ENCODE peak calls at places on chromosomes 5 and 9, in eight cellular contexts. One of them, this sample, is unnamed.

GRCh38 chr5:53339962-53340540 is 140.4 kb upstream of the FST start:
- DNase-seq in adrenal gland: no peak
- DNase-seq in spleen: no peak
- DNase-seq in A549: no peak
- DNase-seq in body of pancreas: no peak
- DNase-seq in sigmoid colon: no peak
- DNase-seq in heart left ventricle: no peak
- DNase-seq in GM12878: no peak
- DNase-seq in this sample: no peak

GRCh38 chr9:136316896-136317676 is 10.3 kb upstream of the GPSM1 start:
- DNase-seq in GM12878: no peak
- DNase-seq in spleen: no peak
- DNase-seq in body of pancreas: no peak
- DNase-seq in heart left ventricle: no peak
- DNase-seq in sigmoid colon: no peak
- DNase-seq in A549: no peak
- DNase-seq in adrenal gland: peak; percentile 93
- DNase-seq in this sample: no peak

GRCh38 chr5:98927988-98928801 is 612 bp downstream of the CHD1 start:
- DNase-seq in sigmoid colon: peak; percentile 88
- DNase-seq in adrenal gland: peak; percentile 75
- DNase-seq in A549: peak; percentile 77
- DNase-seq in spleen: no peak
- DNase-seq in GM12878: no peak
- DNase-seq in body of pancreas: peak; percentile 78
- DNase-seq in heart left ventricle: peak; percentile 75
- DNase-seq in this sample: no peak

GRCh38 chr9:116687762-116688160 is 656 bp downstream of the TRIM32 start:
- DNase-seq in spleen: no peak
- DNase-seq in A549: peak; percentile 19
- DNase-seq in adrenal gland: no peak
- DNase-seq in sigmoid colon: no peak
- DNase-seq in body of pancreas: no peak
- DNase-seq in GM12878: no peak
- DNase-seq in heart left ventricle: no peak
- DNase-seq in this sample: no peak

GRCh38 chr5:174311531-174312269 is 266.2 kb downstream of the NSG2 start:
- DNase-seq in spleen: peak; percentile 86
- DNase-seq in adrenal gland: peak; percentile 82
- DNase-seq in GM12878: no peak
- DNase-seq in A549: peak; percentile 61
- DNase-seq in sigmoid colon: no peak
- DNase-seq in body of pancreas: peak; percentile 70
- DNase-seq in heart left ventricle: peak; percentile 60
- DNase-seq in this sample: no peak

GRCh38 chr5:16464664-16465543 is 696 bp downstream of the ZNF622 start:
- DNase-seq in spleen: peak; percentile 87
- DNase-seq in adrenal gland: no peak
- DNase-seq in body of pancreas: no peak
- DNase-seq in A549: no peak
- DNase-seq in sigmoid colon: no peak
- DNase-seq in heart left ventricle: no peak
- DNase-seq in GM12878: no peak
- DNase-seq in this sample: no peak

GRCh38 chr5:61811052-61811451 is 479.0 kb downstream of the ZSWIM6 start:
- DNase-seq in adrenal gland: no peak
- DNase-seq in spleen: no peak
- DNase-seq in A549: no peak
- DNase-seq in heart left ventricle: no peak
- DNase-seq in GM12878: no peak
- DNase-seq in body of pancreas: no peak
- DNase-seq in sigmoid colon: no peak
- DNase-seq in this sample: no peak

GRCh38 chr5:143695244-143695885 is 116.6 kb upstream of the HMHB1 start:
- DNase-seq in body of pancreas: no peak
- DNase-seq in adrenal gland: no peak
- DNase-seq in GM12878: no peak
- DNase-seq in sigmoid colon: no peak
- DNase-seq in spleen: no peak
- DNase-seq in A549: no peak
- DNase-seq in heart left ventricle: no peak
- DNase-seq in this sample: no peak

GRCh38 chr5:92552206-92553160 is 1028.5 kb downstream of the NR2F1-AS1 start:
- DNase-seq in body of pancreas: no peak
- DNase-seq in A549: peak; percentile 44
- DNase-seq in sigmoid colon: no peak
- DNase-seq in spleen: no peak
- DNase-seq in GM12878: no peak
- DNase-seq in adrenal gland: no peak
- DNase-seq in heart left ventricle: no peak
- DNase-seq in this sample: no peak

GRCh38 chr5:7679663-7680062 is 171.3 kb downstream of the CFAP90 start:
- DNase-seq in spleen: no peak
- DNase-seq in heart left ventricle: no peak
- DNase-seq in adrenal gland: no peak
- DNase-seq in A549: no peak
- DNase-seq in body of pancreas: no peak
- DNase-seq in sigmoid colon: no peak
- DNase-seq in GM12878: no peak
- DNase-seq in this sample: no peak

GRCh38 chr5:150053231-150053626 is 33.1 kb downstream of the CSF1R start:
- DNase-seq in body of pancreas: no peak
- DNase-seq in spleen: no peak
- DNase-seq in adrenal gland: no peak
- DNase-seq in heart left ventricle: no peak
- DNase-seq in A549: no peak
- DNase-seq in sigmoid colon: no peak
- DNase-seq in GM12878: no peak
- DNase-seq in this sample: no peak

DNA sequence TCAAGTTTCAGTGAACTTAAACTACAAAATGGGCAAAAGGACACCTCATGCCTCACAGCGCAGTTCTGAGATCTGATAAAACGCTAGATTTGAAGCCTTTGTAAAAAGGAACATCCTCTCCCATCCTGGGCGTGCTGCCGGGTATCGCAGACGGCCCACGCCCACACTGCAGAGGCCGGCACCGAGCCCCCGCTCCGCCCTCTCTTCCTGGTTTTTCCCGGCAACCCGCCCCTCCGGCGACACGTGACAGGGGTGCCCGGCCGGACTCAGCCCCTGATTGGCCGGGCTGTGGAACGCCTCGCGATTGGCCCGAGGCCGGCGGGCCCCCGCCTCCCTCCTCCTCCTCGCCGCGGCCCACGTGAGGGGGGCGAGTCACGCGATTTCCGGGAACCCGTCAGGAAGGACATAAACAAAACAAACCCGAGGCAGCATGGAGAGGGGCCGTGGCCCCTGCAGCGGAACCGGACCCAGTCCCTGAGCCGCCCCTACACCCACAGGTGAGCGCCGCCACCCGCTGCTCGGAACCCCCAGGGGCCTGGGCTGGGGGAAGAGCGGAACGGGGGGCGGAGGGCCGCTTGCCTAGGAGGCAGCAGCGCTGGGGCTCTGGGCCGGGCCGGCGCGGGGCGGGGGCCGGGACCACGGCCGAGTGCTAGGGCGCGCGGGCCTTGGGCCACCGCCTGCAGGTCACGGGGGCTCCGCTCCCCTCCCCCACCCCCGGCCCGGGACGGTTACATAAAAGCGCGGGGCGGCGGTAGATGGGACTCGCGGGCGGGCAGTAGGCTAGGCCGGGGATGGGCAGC is at the start of gene CREBRF:
- DNase-seq in A549: peak; percentile 96
- DNase-seq in body of pancreas: peak; percentile 97
- DNase-seq in adrenal gland: peak; percentile 99
- DNase-seq in sigmoid colon: peak; percentile 99
- DNase-seq in GM12878: peak; percentile 83
- DNase-seq in heart left ventricle: peak; percentile 99
- DNase-seq in spleen: peak; percentile 99
- DNase-seq in this sample: peak; percentile 99
- TF ChIP-seq POLR2A in A549: peak; percentile 66
- TF ChIP-seq POLR2A in body of pancreas: peak; percentile 56
- TF ChIP-seq POLR2A in adrenal gland: peak; percentile 22
- TF ChIP-seq POLR2A in sigmoid colon: peak; percentile 19
- TF ChIP-seq POLR2A in GM12878: peak; percentile 73
- TF ChIP-seq POLR2A in heart left ventricle: peak; percentile 44
- TF ChIP-seq POLR2A in spleen: no peak
- TF ChIP-seq POLR2A in this sample: no peak

GRCh38 chr5:118700510-118700909 is 287.8 kb downstream of the DTWD2 start:
- DNase-seq in A549: no peak
- DNase-seq in body of pancreas: no peak
- DNase-seq in GM12878: no peak
- DNase-seq in adrenal gland: no peak
- DNase-seq in heart left ventricle: no peak
- DNase-seq in spleen: no peak
- DNase-seq in sigmoid colon: no peak
- DNase-seq in this sample: no peak

GRCh38 chr5:118701796-118702195 is 286.6 kb downstream of the DTWD2 start:
- DNase-seq in spleen: no peak
- DNase-seq in adrenal gland: no peak
- DNase-seq in body of pancreas: no peak
- DNase-seq in heart left ventricle: no peak
- DNase-seq in sigmoid colon: no peak
- DNase-seq in A549: no peak
- DNase-seq in GM12878: no peak
- DNase-seq in this sample: no peak

GRCh38 chr5:118703241-118703640 is 285.1 kb downstream of the DTWD2 start:
- DNase-seq in adrenal gland: no peak
- DNase-seq in body of pancreas: no peak
- DNase-seq in spleen: no peak
- DNase-seq in A549: no peak
- DNase-seq in sigmoid colon: no peak
- DNase-seq in heart left ventricle: no peak
- DNase-seq in GM12878: no peak
- DNase-seq in this sample: no peak

GRCh38 chr5:118711727-118712126 is 276.6 kb downstream of the DTWD2 start:
- DNase-seq in A549: no peak
- DNase-seq in GM12878: no peak
- DNase-seq in spleen: no peak
- DNase-seq in heart left ventricle: no peak
- DNase-seq in body of pancreas: no peak
- DNase-seq in adrenal gland: no peak
- DNase-seq in sigmoid colon: no peak
- DNase-seq in this sample: no peak

GRCh38 chr5:118705931-118706330 is 282.4 kb downstream of the DTWD2 start:
- DNase-seq in sigmoid colon: no peak
- DNase-seq in body of pancreas: no peak
- DNase-seq in GM12878: no peak
- DNase-seq in spleen: no peak
- DNase-seq in adrenal gland: no peak
- DNase-seq in A549: no peak
- DNase-seq in heart left ventricle: no peak
- DNase-seq in this sample: no peak
- H3K27ac ChIP-seq in sigmoid colon: no peak overlapping the region
- H3K27ac ChIP-seq in body of pancreas: no peak overlapping the region
- H3K27ac ChIP-seq in GM12878: no peak overlapping the region
- H3K27ac ChIP-seq in spleen: no peak overlapping the region
- H3K27ac ChIP-seq in adrenal gland: no peak overlapping the region
- H3K27ac ChIP-seq in A549: no peak overlapping the region
- H3K27ac ChIP-seq in heart left ventricle: no peak overlapping the region
- H3K27ac ChIP-seq in this sample: no peak overlapping the region

GRCh38 chr5:113487779-113488644 is at the start of gene MCC:
- DNase-seq in heart left ventricle: peak; percentile 85
- DNase-seq in sigmoid colon: peak; percentile 88
- DNase-seq in adrenal gland: peak; percentile 87
- DNase-seq in A549: peak; percentile 70
- DNase-seq in GM12878: no peak
- DNase-seq in spleen: peak; percentile 78
- DNase-seq in body of pancreas: peak; percentile 76
- DNase-seq in this sample: no peak

GRCh38 chr5:113487411-113487778 is 858 bp downstream of the MCC start:
- DNase-seq in adrenal gland: no peak
- DNase-seq in GM12878: no peak
- DNase-seq in body of pancreas: no peak
- DNase-seq in spleen: no peak
- DNase-seq in A549: peak; percentile 30
- DNase-seq in heart left ventricle: no peak
- DNase-seq in sigmoid colon: no peak
- DNase-seq in this sample: no peak

GRCh38 chr5:113490317-113490716 is 2.1 kb upstream of the MCC start:
- DNase-seq in body of pancreas: no peak
- DNase-seq in adrenal gland: no peak
- DNase-seq in A549: no peak
- DNase-seq in heart left ventricle: no peak
- DNase-seq in sigmoid colon: no peak
- DNase-seq in spleen: no peak
- DNase-seq in GM12878: no peak
- DNase-seq in this sample: no peak

GRCh38 chr5:113489299-113489698 is 1.0 kb upstream of the MCC start:
- DNase-seq in A549: peak; percentile 21
- DNase-seq in adrenal gland: no peak
- DNase-seq in GM12878: no peak
- DNase-seq in heart left ventricle: no peak
- DNase-seq in sigmoid colon: no peak
- DNase-seq in body of pancreas: peak; percentile 52
- DNase-seq in spleen: no peak
- DNase-seq in this sample: no peak

GRCh38 chr5:113488645-113489184 is 462 bp upstream of the MCC start:
- DNase-seq in body of pancreas: no peak
- DNase-seq in A549: no peak
- DNase-seq in sigmoid colon: no peak
- DNase-seq in spleen: no peak
- DNase-seq in adrenal gland: no peak
- DNase-seq in GM12878: no peak
- DNase-seq in heart left ventricle: no peak
- DNase-seq in this sample: no peak
- H3K4me1 ChIP-seq in body of pancreas: peaks cover 22% of the 10 kb centered on the region
- H3K4me1 ChIP-seq in A549: peaks cover 7% of the 10 kb centered on the region
- H3K4me1 ChIP-seq in sigmoid colon: peaks cover 5% of the 10 kb centered on the region
- H3K4me1 ChIP-seq in spleen: peaks cover 5% of the 10 kb centered on the region
- H3K4me1 ChIP-seq in adrenal gland: no peaks in the 10 kb centered on the region
- H3K4me1 ChIP-seq in GM12878: peaks cover 3% of the 10 kb centered on the region
- H3K4me1 ChIP-seq in heart left ventricle: no peaks in the 10 kb centered on the region
- H3K4me1 ChIP-seq in this sample: peaks cover 15% of the 10 kb centered on the region

DNA sequence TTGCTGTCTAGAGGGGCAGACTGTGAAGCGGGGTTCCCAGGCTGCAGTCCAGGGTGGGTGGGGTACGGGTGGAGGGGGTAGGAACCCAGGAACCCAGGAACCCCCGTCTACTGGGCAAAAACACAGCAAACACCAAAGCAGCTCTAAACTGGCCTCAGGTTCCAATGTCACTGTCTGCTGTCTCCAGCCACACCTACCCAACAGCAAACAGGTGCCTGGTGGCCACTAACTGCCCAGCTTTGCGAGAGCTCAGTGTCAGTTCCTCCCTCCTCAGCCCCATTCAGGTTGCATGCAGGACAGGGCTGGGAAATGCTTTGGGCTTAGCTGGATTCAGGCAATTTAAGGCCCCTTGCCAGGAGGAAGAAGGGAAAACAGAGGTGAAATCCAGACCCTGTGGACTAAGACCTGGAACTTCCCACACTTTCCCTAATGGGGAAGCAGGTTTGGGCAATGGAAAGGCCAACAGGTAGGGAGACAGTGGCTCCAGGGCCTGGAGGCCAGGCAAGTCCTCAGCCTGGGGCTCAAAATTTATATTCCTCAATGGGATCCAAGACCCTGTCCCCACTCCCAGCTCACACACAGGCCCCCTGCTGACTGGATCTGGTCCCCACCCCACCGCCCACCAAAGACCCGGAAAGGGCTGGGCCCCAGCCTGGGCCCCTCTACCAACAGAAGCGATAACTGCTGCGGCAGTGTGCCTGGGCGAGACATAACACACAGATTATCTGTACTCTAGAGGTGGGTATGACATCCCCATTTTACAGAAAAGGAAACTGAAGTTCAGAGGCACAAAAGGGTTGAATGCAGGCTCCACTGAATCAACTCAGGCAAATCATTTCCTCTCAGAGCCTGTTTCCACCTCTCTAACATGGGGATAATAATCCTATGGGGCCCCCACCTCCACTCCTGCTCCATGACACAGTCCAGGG is 3.6 kb downstream of the EEIG1 start:
- DNase-seq in GM12878: no peak
- DNase-seq in body of pancreas: no peak
- DNase-seq in spleen: no peak
- DNase-seq in adrenal gland: no peak
- DNase-seq in sigmoid colon: no peak
- DNase-seq in heart left ventricle: peak; percentile 20
- DNase-seq in A549: no peak
- DNase-seq in this sample: no peak
- TF ChIP-seq POLR2A in GM12878: no peak
- TF ChIP-seq POLR2A in body of pancreas: no peak
- TF ChIP-seq POLR2A in spleen: no peak
- TF ChIP-seq POLR2A in adrenal gland: no peak
- TF ChIP-seq POLR2A in sigmoid colon: no peak
- TF ChIP-seq POLR2A in heart left ventricle: no peak
- TF ChIP-seq POLR2A in A549: no peak
- TF ChIP-seq POLR2A in this sample: no peak